ENCODE peak calls at places on chromosomes 13 and 19, in four cellular contexts. One of them, this sample, is unnamed.
A peak's percentile ranks its signal among the peaks of the same experiment; 100 is the strongest.

GRCh38 chr13:23449386-23450162 is 16.1 kb upstream of the SACS start:
- DNase-seq in psoas muscle: no peak
- DNase-seq in sigmoid colon: no peak
- DNase-seq in cardiac muscle cell: no peak
- DNase-seq in this sample: no peak

GRCh38 chr19:4537953-4538600 is 1.8 kb downstream of the LRG1 start:
- DNase-seq in cardiac muscle cell: no peak
- DNase-seq in psoas muscle: no peak
- DNase-seq in sigmoid colon: no peak
- DNase-seq in this sample: no peak

GRCh38 chr13:21974741-21975140 is 303.9 kb downstream of the FGF9 start:
- DNase-seq in sigmoid colon: no peak
- DNase-seq in cardiac muscle cell: no peak
- DNase-seq in psoas muscle: no peak
- DNase-seq in this sample: no peak

GRCh38 chr13:114062754-114063153 is 69.7 kb downstream of the RASA3 start:
- DNase-seq in sigmoid colon: no peak
- DNase-seq in psoas muscle: no peak
- DNase-seq in cardiac muscle cell: no peak
- DNase-seq in this sample: peak; percentile 78

GRCh38 chr13:27034678-27035111 is 136.9 kb downstream of the USP12 start:
- DNase-seq in psoas muscle: no peak
- DNase-seq in cardiac muscle cell: peak; percentile 25
- DNase-seq in sigmoid colon: no peak
- DNase-seq in this sample: no peak

GRCh38 chr13:23695196-23695595 is 125.0 kb downstream of the TNFRSF19 start:
- DNase-seq in cardiac muscle cell: no peak
- DNase-seq in sigmoid colon: no peak
- DNase-seq in psoas muscle: no peak
- DNase-seq in this sample: no peak

GRCh38 chr13:48094404-48094780 is 512 bp downstream of the MED4 start:
- DNase-seq in psoas muscle: no peak
- DNase-seq in sigmoid colon: no peak
- DNase-seq in cardiac muscle cell: peak; percentile 59
- DNase-seq in this sample: no peak

GRCh38 chr19:56476671-56477428 is at the start of gene ZNF667:
- DNase-seq in cardiac muscle cell: peak; percentile 24
- DNase-seq in sigmoid colon: no peak
- DNase-seq in psoas muscle: no peak
- DNase-seq in this sample: peak; percentile 77

GRCh38 chr13:86960876-86961275 is 710.3 kb upstream of the SLITRK5 start:
- DNase-seq in psoas muscle: no peak
- DNase-seq in sigmoid colon: no peak
- DNase-seq in cardiac muscle cell: no peak
- DNase-seq in this sample: no peak

GRCh38 chr19:29714371-29714952 is 599 bp downstream of the C19orf12 start:
- DNase-seq in cardiac muscle cell: no peak
- DNase-seq in sigmoid colon: no peak
- DNase-seq in psoas muscle: no peak
- DNase-seq in this sample: no peak

GRCh38 chr13:52361225-52361624 is 44.7 kb downstream of the THSD1 start:
- DNase-seq in sigmoid colon: no peak
- DNase-seq in psoas muscle: no peak
- DNase-seq in cardiac muscle cell: no peak
- DNase-seq in this sample: no peak

GRCh38 chr19:3655402-3656072 is 28.9 kb upstream of the CACTIN start:
- DNase-seq in sigmoid colon: no peak
- DNase-seq in psoas muscle: peak; percentile 55
- DNase-seq in cardiac muscle cell: no peak
- DNase-seq in this sample: no peak

GRCh38 chr19:16661480-16662034 is 618 bp downstream of the TMEM38A start:
- DNase-seq in sigmoid colon: peak; percentile 76
- DNase-seq in cardiac muscle cell: peak; percentile 50
- DNase-seq in psoas muscle: peak; percentile 62
- DNase-seq in this sample: peak; percentile 84

GRCh38 chr13:67229438-67230242 is 496 bp downstream of the PCDH9 start:
- DNase-seq in psoas muscle: no peak
- DNase-seq in sigmoid colon: no peak
- DNase-seq in cardiac muscle cell: peak; percentile 5
- DNase-seq in this sample: no peak

GRCh38 chr13:43232866-43233265 is 209.5 kb downstream of the DNAJC15 start:
- DNase-seq in cardiac muscle cell: no peak
- DNase-seq in sigmoid colon: no peak
- DNase-seq in psoas muscle: no peak
- DNase-seq in this sample: no peak

GRCh38 chr19:29880498-29881081 is 61.4 kb upstream of the URI1 start:
- DNase-seq in psoas muscle: no peak
- DNase-seq in sigmoid colon: peak; percentile 50
- DNase-seq in cardiac muscle cell: no peak
- DNase-seq in this sample: no peak

GRCh38 chr19:9323557-9323918 is 441 bp upstream of the ZNF559 start:
- DNase-seq in sigmoid colon: peak; percentile 85
- DNase-seq in psoas muscle: peak; percentile 35
- DNase-seq in cardiac muscle cell: peak; percentile 48
- DNase-seq in this sample: peak; percentile 84

GRCh38 chr13:45289936-45290563 is 50.9 kb downstream of the TPT1 start:
- DNase-seq in sigmoid colon: no peak
- DNase-seq in cardiac muscle cell: no peak
- DNase-seq in psoas muscle: no peak
- DNase-seq in this sample: no peak

GRCh38 chr19:40511487-40511886 is 44.7 kb downstream of the SPTBN4 start:
- DNase-seq in cardiac muscle cell: no peak
- DNase-seq in psoas muscle: no peak
- DNase-seq in sigmoid colon: no peak
- DNase-seq in this sample: no peak

GRCh38 chr19:5572556-5573286 is 5.0 kb upstream of the TINCR start:
- DNase-seq in sigmoid colon: no peak
- DNase-seq in psoas muscle: no peak
- DNase-seq in cardiac muscle cell: no peak
- DNase-seq in this sample: no peak

GRCh38 chr19:41364546-41365391 is 820 bp upstream of the B9D2 start:
- DNase-seq in cardiac muscle cell: no peak
- DNase-seq in sigmoid colon: no peak
- DNase-seq in psoas muscle: no peak
- DNase-seq in this sample: no peak

GRCh38 chr13:33251131-33251629 is 34.4 kb downstream of the STARD13 start:
- DNase-seq in cardiac muscle cell: no peak
- DNase-seq in psoas muscle: peak; percentile 34
- DNase-seq in sigmoid colon: peak; percentile 72
- DNase-seq in this sample: no peak

GRCh38 chr13:66559093-66559492 is 671.0 kb downstream of the PCDH9 start:
- DNase-seq in psoas muscle: no peak
- DNase-seq in cardiac muscle cell: no peak
- DNase-seq in sigmoid colon: no peak
- DNase-seq in this sample: no peak

DNA sequence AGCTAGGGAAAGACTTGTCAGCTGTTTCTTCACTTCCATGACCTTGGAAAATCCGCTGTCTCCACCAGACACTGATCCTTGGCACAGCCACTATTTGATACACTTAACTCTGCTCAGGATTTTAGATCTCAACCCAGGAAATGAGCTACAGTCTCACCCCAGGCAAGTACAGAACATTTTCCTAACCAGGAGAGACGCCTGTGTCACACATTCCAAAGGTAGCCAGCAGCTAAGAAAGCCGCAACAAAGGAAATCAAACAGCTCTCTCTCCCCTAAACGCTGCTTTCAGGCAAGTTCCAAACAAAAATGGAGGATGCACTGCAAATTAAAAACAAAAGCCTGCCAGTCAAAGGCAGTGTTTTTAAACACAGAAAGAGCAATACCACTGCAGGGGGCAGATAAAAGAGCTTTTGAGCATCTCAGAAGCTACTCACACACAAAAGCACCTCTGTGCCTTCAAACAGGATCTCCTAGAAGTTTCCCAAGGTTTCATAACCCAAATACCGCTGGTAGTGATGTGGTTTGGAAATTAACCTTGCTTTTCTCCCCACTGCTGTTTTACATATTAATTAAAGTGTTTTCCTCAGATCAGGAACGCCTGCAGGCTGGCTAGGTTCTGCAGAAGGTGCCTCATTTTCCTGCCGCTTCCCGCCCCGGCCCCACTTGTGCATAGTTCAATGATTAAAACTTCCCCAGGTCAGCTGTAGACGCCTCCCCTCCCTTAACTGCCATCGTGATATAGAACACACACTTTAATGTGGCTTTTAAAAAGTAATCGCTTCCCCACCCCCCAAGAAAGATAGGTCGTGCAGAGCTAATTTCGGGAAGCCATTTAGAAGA is 57.1 kb downstream of the IRS2 start:
- DNase-seq in sigmoid colon: no peak
- DNase-seq in cardiac muscle cell: peak; percentile 33
- DNase-seq in psoas muscle: no peak
- DNase-seq in this sample: no peak
- H3K27ac ChIP-seq in sigmoid colon: no peak overlapping the region
- H3K27ac ChIP-seq in cardiac muscle cell: peak overlapping the region; percentile 79
- H3K27ac ChIP-seq in psoas muscle: no peak overlapping the region
- H3K27ac ChIP-seq in this sample: peak overlapping the region; percentile 68

GRCh38 chr13:99419591-99420243 is 81.6 kb upstream of the TM9SF2 start:
- DNase-seq in sigmoid colon: no peak
- DNase-seq in psoas muscle: no peak
- DNase-seq in cardiac muscle cell: no peak
- DNase-seq in this sample: no peak
- H3K27ac ChIP-seq in sigmoid colon: no peak overlapping the region
- H3K27ac ChIP-seq in psoas muscle: no peak overlapping the region
- H3K27ac ChIP-seq in cardiac muscle cell: no peak overlapping the region
- H3K27ac ChIP-seq in this sample: no peak overlapping the region

GRCh38 chr19:44076325-44076724 is 4.4 kb downstream of the ZNF284 start:
- DNase-seq in cardiac muscle cell: no peak
- DNase-seq in sigmoid colon: no peak
- DNase-seq in psoas muscle: no peak
- DNase-seq in this sample: no peak
- H3K27ac ChIP-seq in cardiac muscle cell: no peak overlapping the region
- H3K27ac ChIP-seq in sigmoid colon: no peak overlapping the region
- H3K27ac ChIP-seq in psoas muscle: no peak overlapping the region
- H3K27ac ChIP-seq in this sample: no peak overlapping the region

DNA sequence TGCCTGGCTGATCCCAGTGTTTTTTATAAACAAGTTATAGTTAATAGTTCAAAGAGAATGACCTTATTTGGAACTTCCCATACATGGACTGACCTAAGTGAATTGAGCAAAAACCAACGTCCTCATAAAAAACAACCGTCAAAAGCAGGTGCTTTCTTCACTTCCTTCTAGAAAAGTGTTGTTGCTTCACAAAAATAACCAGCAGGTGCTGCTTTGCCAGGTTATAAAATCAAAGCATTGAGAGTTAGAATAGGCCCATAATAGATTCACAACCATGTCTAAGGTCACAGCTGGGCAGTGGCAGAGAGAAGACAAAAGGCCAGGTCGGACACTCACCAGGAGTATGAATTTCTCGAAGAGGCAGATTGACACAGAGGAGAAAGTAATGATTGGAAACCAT is 9.5 kb downstream of the RUBCNL start:
- DNase-seq in cardiac muscle cell: no peak
- DNase-seq in sigmoid colon: no peak
- DNase-seq in psoas muscle: no peak
- DNase-seq in this sample: no peak
- H3K27ac ChIP-seq in cardiac muscle cell: no peak overlapping the region
- H3K27ac ChIP-seq in sigmoid colon: no peak overlapping the region
- H3K27ac ChIP-seq in psoas muscle: no peak overlapping the region
- H3K27ac ChIP-seq in this sample: no peak overlapping the region

DNA sequence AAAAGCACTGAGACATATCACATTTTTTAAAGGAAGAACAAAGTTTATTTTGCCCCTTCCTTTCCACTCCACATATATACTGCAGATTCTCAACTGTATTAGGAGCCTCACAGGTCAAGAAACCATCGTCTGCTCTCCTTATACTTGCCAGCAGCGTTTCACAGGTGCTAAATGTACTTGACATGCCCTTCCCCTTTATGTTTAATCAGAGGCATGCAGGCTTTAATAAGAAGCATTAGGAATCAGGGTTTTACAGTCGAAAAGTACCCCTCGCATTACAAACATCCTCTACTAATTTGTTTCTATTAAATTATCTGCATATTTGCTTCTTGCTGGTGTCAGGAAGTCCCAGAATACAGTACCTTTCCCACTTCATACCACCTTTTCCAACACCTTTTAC is 3.7 kb upstream of the RAP2A start:
- DNase-seq in sigmoid colon: no peak
- DNase-seq in cardiac muscle cell: no peak
- DNase-seq in psoas muscle: no peak
- DNase-seq in this sample: no peak
- H3K27ac ChIP-seq in sigmoid colon: peak overlapping the region; percentile 46
- H3K27ac ChIP-seq in cardiac muscle cell: no peak overlapping the region
- H3K27ac ChIP-seq in psoas muscle: peak overlapping the region; percentile 97
- H3K27ac ChIP-seq in this sample: no peak overlapping the region

GRCh38 chr13:30872685-30873443 is 33.2 kb upstream of the MEDAG start:
- DNase-seq in sigmoid colon: peak; percentile 85
- DNase-seq in cardiac muscle cell: no peak
- DNase-seq in psoas muscle: peak; percentile 75
- DNase-seq in this sample: no peak

GRCh38 chr13:30873519-30873918 is 32.6 kb upstream of the MEDAG start:
- DNase-seq in sigmoid colon: no peak
- DNase-seq in cardiac muscle cell: no peak
- DNase-seq in psoas muscle: no peak
- DNase-seq in this sample: no peak

GRCh38 chr13:30870916-30871712 is 35.0 kb upstream of the MEDAG start:
- DNase-seq in cardiac muscle cell: no peak
- DNase-seq in psoas muscle: no peak
- DNase-seq in sigmoid colon: no peak
- DNase-seq in this sample: no peak

GRCh38 chr13:30871713-30872029 is 34.4 kb upstream of the MEDAG start:
- DNase-seq in cardiac muscle cell: no peak
- DNase-seq in psoas muscle: no peak
- DNase-seq in sigmoid colon: no peak
- DNase-seq in this sample: no peak

DNA sequence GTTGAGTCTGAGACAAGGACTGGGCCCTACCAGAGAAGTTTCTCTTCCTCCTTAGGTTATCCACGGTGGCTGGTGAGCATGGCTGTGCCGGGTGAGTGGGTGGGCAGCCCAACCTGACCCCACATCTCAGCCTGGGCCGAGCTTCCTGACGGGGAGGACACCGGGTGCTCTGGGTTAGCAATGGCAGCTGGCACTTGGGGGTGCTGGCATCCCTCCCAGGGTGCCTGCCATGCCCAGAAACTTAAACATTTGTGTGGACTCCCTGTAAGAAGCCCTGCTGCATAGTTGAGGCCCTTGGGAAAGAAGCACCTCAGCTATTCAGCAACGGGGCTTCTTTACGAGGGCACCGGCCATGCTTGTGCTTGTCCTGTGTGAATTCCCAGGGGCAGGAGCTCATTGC is 33.9 kb upstream of the MEDAG start:
- DNase-seq in sigmoid colon: no peak
- DNase-seq in cardiac muscle cell: no peak
- DNase-seq in psoas muscle: no peak
- DNase-seq in this sample: no peak
- H3K27ac ChIP-seq in sigmoid colon: peak overlapping the region; percentile 86
- H3K27ac ChIP-seq in cardiac muscle cell: no peak overlapping the region
- H3K27ac ChIP-seq in psoas muscle: peak overlapping the region; percentile 9
- H3K27ac ChIP-seq in this sample: no peak overlapping the region